ENCODE peak calls at places on chromosome 1, in six cellular contexts. X, A, Q, F, L and Z are unnamed samples.

GRCh38 chr1:169160845-169161511 is 54.5 kb downstream of the ATP1B1 start:
- DNase-seq in X (no peak), A (peak; percentile 47), Q (no peak), F (no peak), L (no peak), Z (no peak)

GRCh38 chr1:83693409-83694126 is 305.4 kb downstream of the TTLL7 start:
- DNase-seq in X (no peak), A (no peak), Q (peak; percentile 28), F (no peak), L (peak; percentile 20), Z (no peak)

GRCh38 chr1:91592716-91593477 is 92.2 kb downstream of the CDC7 start:
- DNase-seq in X (no peak), A (no peak), Q (no peak), F (no peak), L (no peak), Z (no peak)

GRCh38 chr1:24893431-24893830 is 36.6 kb downstream of the RUNX3 start:
- DNase-seq in X (peak; percentile 47), A (no peak), Q (no peak), F (no peak), L (no peak), Z (no peak)

GRCh38 chr1:177669161-177669560 is 300.7 kb downstream of the SEC16B start:
- DNase-seq in X (no peak), A (no peak), Q (no peak), F (no peak), L (no peak), Z (no peak)

GRCh38 chr1:189775343-189775742 is 702.3 kb downstream of the BRINP3 start:
- DNase-seq in X (no peak), A (peak; percentile 70), Q (no peak), F (no peak), L (no peak), Z (no peak)

GRCh38 chr1:228417061-228417460 is 400 bp upstream of the TRIM17 start:
- DNase-seq in X (no peak), A (no peak), Q (no peak), F (no peak), L (no peak), Z (no peak)

GRCh38 chr1:166165661-166166399 is 971 bp downstream of the FAM78B start:
- DNase-seq in X (peak; percentile 62), A (no peak), Q (no peak), F (no peak), L (no peak), Z (no peak)

GRCh38 chr1:107450899-107451664 is 310.2 kb downstream of the NTNG1 start:
- DNase-seq in X (no peak), A (no peak), Q (no peak), F (no peak), L (peak; percentile 39), Z (no peak)

GRCh38 chr1:93702102-93702827 is 20.6 kb upstream of the BCAR3 start:
- DNase-seq in X (no peak), A (peak; percentile 20), Q (no peak), F (no peak), L (no peak), Z (no peak)

GRCh38 chr1:31667065-31667785 is 22.5 kb upstream of the PEF1 start:
- DNase-seq in X (no peak), A (no peak), Q (no peak), F (no peak), L (no peak), Z (no peak)